ENCODE peak calls at places on chromosomes 1 and 21, in six cellular contexts. W, I, D, J, Z and G are unnamed samples.

GRCh38 chr1:21050031-21050430 is 126.7 kb downstream of the EIF4G3 start:
- DNase-seq in J (no peak), W (no peak), D (no peak), I (no peak), Z (no peak), G (no peak)

GRCh38 chr1:221693087-221693486 is 48.8 kb downstream of the DUSP10 start:
- DNase-seq in I (no peak), Z (no peak), W (no peak), J (no peak), D (peak; percentile 79), G (no peak)

GRCh38 chr1:16218014-16218673 is 5.7 kb upstream of the ARHGEF19 start:
- DNase-seq in W (no peak), I (no peak), Z (no peak), D (no peak), J (no peak), G (no peak)

GRCh38 chr21:40386301-40386911 is 460.6 kb downstream of the DSCAM start:
- DNase-seq in W (peak; percentile 86), I (peak; percentile 21), D (peak; percentile 69), Z (peak; percentile 41), J (peak; percentile 36), G (no peak)

GRCh38 chr1:231590453-231591198 is 36.0 kb upstream of the DISC1 start:
- DNase-seq in I (no peak), D (peak; percentile 80), Z (peak; percentile 51), W (peak; percentile 66), J (peak; percentile 70), G (peak; percentile 34)

GRCh38 chr1:7561331-7561921 is 209.7 kb upstream of the VAMP3 start:
- DNase-seq in Z (no peak), D (peak; percentile 80), W (no peak), J (peak; percentile 49), I (peak; percentile 58), G (no peak)

GRCh38 chr1:106962591-106962990 is 93.9 kb upstream of the PRMT6 start:
- DNase-seq in W (no peak), D (no peak), I (no peak), Z (no peak), J (no peak), G (no peak)

GRCh38 chr1:200099040-200099439 is 71.5 kb downstream of the NR5A2 start:
- DNase-seq in I (no peak), D (no peak), W (no peak), J (no peak), Z (no peak), G (no peak)

GRCh38 chr1:154546264-154547043 is 12.0 kb downstream of the UBE2Q1 start:
- DNase-seq in J (peak; percentile 71), W (peak; percentile 70), Z (peak; percentile 44), I (peak; percentile 66), D (peak; percentile 88), G (peak; percentile 39)

GRCh38 chr21:27422435-27422834 is 455.5 kb upstream of the ADAMTS5 start:
- DNase-seq in Z (peak; percentile 32), J (no peak), W (no peak), D (no peak), I (no peak), G (no peak)

GRCh38 chr1:165109013-165109412 is 247.5 kb downstream of the LMX1A start:
- DNase-seq in J (no peak), I (no peak), D (peak; percentile 20), W (no peak), Z (no peak), G (no peak)

GRCh38 chr1:30887485-30888315 is 20.9 kb downstream of the SDC3 start:
- DNase-seq in D (no peak), Z (no peak), W (no peak), J (peak; percentile 42), I (no peak), G (no peak)

GRCh38 chr1:51231121-51231520 is 5.0 kb upstream of the RNF11 start:
- DNase-seq in I (no peak), J (no peak), Z (peak; percentile 32), W (no peak), D (no peak), G (no peak)

GRCh38 chr21:15686506-15686905 is 43.3 kb upstream of the USP25 start:
- DNase-seq in Z (no peak), J (no peak), D (no peak), I (no peak), W (no peak), G (no peak)

GRCh38 chr1:12798911-12799310 is 7.7 kb downstream of the PRAMEF1 start:
- DNase-seq in I (no peak), Z (no peak), D (no peak), J (no peak), W (no peak), G (no peak)

DNA sequence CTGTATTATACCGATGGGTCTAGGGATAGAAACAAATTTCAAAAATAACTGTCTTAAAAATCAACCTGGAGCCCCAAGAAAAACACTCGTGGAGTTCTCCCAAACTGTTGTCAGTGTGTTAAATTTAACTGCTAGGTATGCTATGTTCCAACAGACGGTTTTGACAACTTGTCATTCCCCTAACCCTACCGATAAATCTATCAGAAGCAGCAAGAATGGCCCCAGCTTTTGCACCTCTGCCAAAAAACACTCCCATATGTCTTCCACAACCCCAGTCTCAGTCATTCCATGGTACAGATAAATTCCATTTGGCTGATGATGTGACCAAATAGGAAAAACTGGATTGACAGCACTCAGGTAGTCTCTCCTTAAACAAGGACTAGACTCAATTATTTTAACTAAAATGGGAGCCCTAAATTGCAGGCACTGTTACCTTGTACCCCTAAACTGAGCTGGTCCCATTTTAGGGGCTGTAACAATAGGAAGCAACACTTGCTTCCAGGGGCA is 4.9 kb downstream of the UCHL5 start:
- DNase-seq in D (no peak), Z (no peak), W (no peak), J (no peak), I (no peak), G (no peak)
- TF ChIP-seq EZH2 in D (no peak), Z (no peak), W (no peak), J (no peak), I (no peak), G (no peak)

GRCh38 chr1:79982218-79982617 is 975.7 kb upstream of the ADGRL4 start:
- DNase-seq in W (peak; percentile 8), Z (no peak), D (no peak), I (no peak), J (no peak), G (no peak)
- H3K79me2 ChIP-seq in W (no peaks in the 10 kb centered on the region), Z (no peaks in the 10 kb centered on the region), D (no peaks in the 10 kb centered on the region), I (no peaks in the 10 kb centered on the region), J (no peaks in the 10 kb centered on the region), G (no peaks in the 10 kb centered on the region)

DNA sequence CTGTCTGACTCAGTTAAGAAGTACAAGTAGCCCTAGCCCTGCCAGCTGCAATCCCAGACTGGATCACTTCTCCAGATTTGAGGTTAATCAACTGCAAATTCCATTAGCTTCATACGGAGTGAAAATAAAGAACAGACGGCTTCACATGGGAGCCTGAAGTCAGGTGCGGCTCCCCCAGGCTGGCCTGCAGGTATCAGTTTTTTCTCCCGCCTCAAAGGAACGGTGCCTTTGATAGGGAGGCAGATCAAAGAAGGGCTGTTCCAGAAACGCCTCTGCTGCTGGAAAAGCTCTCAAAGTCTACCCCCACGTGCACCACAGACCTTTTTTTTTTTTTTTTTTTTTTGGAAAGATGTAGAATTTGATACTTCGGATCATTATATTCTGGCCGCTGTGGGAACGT is 189.2 kb upstream of the NFIA start:
- DNase-seq in W (no peak), I (no peak), J (no peak), Z (no peak), D (peak; percentile 52), G (no peak)
- TF ChIP-seq EZH2 in W (no peak), I (no peak), J (no peak), Z (no peak), D (no peak), G (no peak)

DNA sequence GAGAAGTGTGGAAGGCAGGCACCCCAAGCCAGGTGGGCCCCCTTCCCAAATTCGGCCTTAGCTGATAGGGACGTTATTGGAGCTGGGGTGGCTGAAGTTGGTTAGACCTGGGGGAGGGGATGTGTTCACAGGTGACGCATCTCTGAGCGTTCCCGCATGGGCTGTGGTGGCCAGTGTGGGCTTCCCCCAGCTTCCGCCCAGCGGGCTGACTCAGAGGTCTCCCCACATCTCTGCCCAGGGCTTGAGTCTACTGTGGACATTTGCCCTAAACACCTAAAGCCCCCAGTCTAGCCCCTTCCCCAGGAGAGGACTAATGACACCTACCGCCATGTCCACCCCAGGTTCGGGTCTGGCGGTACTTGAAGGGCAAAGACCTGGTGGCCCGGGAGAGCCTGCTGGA is 1.9 kb downstream of the AGRN start:
- DNase-seq in D (no peak), I (no peak), J (no peak), Z (peak; percentile 79), W (no peak), G (peak; percentile 66)
- H3K79me2 ChIP-seq in D (peaks cover 5% of the 10 kb centered on the region), I (peaks cover 13% of the 10 kb centered on the region), J (peaks cover 40% of the 10 kb centered on the region), Z (peaks cover 68% of the 10 kb centered on the region), W (no peaks in the 10 kb centered on the region), G (peaks cover 56% of the 10 kb centered on the region)